ENCODE peak calls at places on chromosomes 5 and 9, in five cellular contexts. Q, L, J, E and X are unnamed samples.

GRCh38 chr9:101226161-101226560 is 158.6 kb downstream of the BAAT start:
- DNase-seq in Q (no peak), L (no peak), J (no peak), E (no peak), X (no peak)

GRCh38 chr9:123507992-123508391 is 152.0 kb downstream of the CRB2 start:
- DNase-seq in Q (no peak), L (no peak), J (no peak), E (no peak), X (no peak)

GRCh38 chr5:176542596-176543427 is 5.6 kb upstream of the RNF44 start:
- DNase-seq in Q (no peak), L (no peak), J (peak; percentile 84), E (no peak), X (no peak)

GRCh38 chr9:14769235-14769580 is 46.7 kb upstream of the CER1 start:
- DNase-seq in Q (no peak), L (no peak), J (no peak), E (no peak), X (no peak)

GRCh38 chr9:113538646-113539430 is 75.3 kb downstream of the RGS3 start:
- DNase-seq in Q (no peak), L (no peak), J (no peak), E (no peak), X (no peak)

GRCh38 chr5:172426086-172426485 is 28.2 kb downstream of the SH3PXD2B start:
- DNase-seq in Q (no peak), L (no peak), J (no peak), E (no peak), X (no peak)

GRCh38 chr9:114035221-114035844 is 42.8 kb downstream of the AMBP start:
- DNase-seq in Q (no peak), L (no peak), J (peak; percentile 29), E (no peak), X (no peak)

GRCh38 chr5:151104795-151105194 is 24.0 kb upstream of the TNIP1 start:
- DNase-seq in Q (no peak), L (peak; percentile 66), J (no peak), E (peak; percentile 56), X (peak; percentile 33)

GRCh38 chr5:171308453-171309275 is at the start of gene TLX3:
- DNase-seq in Q (no peak), L (no peak), J (peak; percentile 65), E (no peak), X (no peak)

GRCh38 chr5:33588654-33589372 is 148.0 kb downstream of the TARS1 start:
- DNase-seq in Q (peak; percentile 21), L (peak; percentile 22), J (peak; percentile 89), E (no peak), X (peak; percentile 34)

GRCh38 chr9:72898360-72898759 is 54.5 kb downstream of the ALDH1A1 start:
- DNase-seq in Q (no peak), L (no peak), J (no peak), E (no peak), X (no peak)

GRCh38 chr5:78113689-78114088 is 180.8 kb downstream of the AP3B1 start:
- DNase-seq in Q (no peak), L (no peak), J (no peak), E (no peak), X (no peak)

GRCh38 chr9:1460143-1460769 is 410.1 kb downstream of the DMRT2 start:
- DNase-seq in Q (no peak), L (peak; percentile 7), J (no peak), E (no peak), X (peak; percentile 53)

GRCh38 chr9:112059145-112059979 is 115.7 kb downstream of the SUSD1 start:
- DNase-seq in Q (peak; percentile 74), L (peak; percentile 55), J (no peak), E (no peak), X (peak; percentile 62)

GRCh38 chr9:134882204-134882785 is 1.7 kb downstream of the FCN2 start:
- DNase-seq in Q (no peak), L (no peak), J (peak; percentile 32), E (no peak), X (no peak)

GRCh38 chr5:59637878-59638580 is 255.5 kb downstream of the PDE4D start:
- DNase-seq in Q (no peak), L (no peak), J (no peak), E (no peak), X (no peak)

GRCh38 chr9:33065157-33066076 is 11.1 kb downstream of the SMU1 start:
- DNase-seq in Q (no peak), L (no peak), J (no peak), E (no peak), X (no peak)
- TF ChIP-seq EP300 in Q (no peak), L (no peak), J (no peak), E (no peak), X (no peak)

DNA sequence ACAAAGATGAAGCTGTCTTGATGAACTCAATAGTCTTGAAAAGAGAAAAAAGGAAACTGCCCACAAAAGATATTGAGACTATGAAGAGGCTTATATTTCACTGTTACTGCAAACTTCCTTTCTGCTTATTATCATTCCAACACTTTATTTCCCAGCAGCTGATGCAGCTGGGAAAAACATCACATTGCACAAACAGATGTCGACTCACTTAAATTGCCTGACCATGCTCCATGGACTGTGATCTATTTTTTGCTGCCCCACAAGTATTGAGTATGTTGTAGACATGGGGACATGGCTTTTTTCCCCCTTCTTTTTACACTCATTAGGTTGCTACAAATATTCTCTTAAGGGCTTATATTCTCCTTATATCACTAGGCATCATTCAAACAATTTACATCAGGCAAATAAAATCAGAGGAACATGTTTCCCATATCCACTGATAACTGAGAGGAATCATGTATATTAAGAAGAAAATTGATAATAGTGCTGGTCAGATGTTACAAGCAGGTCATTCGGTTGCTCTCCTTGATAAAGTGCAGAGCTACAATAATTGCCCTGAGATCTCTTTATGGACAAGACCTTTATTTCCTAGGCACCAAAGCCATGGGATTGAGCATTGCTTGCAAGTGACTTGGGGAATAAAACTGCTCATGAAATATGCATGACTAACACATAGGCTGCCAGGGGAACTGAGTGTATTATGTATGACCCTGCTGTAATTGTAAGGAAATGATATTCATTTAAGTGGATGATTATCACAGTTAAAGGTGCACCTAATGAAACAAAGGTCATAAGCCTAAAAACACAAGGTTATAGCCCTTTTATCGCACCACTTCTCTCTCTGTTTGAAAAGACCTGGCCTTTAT is 509.8 kb downstream of the ZNF608 start:
- DNase-seq in Q (no peak), L (no peak), J (no peak), E (no peak), X (no peak)
- TF ChIP-seq EP300 in Q (no peak), L (no peak), J (no peak), E (no peak), X (no peak)

DNA sequence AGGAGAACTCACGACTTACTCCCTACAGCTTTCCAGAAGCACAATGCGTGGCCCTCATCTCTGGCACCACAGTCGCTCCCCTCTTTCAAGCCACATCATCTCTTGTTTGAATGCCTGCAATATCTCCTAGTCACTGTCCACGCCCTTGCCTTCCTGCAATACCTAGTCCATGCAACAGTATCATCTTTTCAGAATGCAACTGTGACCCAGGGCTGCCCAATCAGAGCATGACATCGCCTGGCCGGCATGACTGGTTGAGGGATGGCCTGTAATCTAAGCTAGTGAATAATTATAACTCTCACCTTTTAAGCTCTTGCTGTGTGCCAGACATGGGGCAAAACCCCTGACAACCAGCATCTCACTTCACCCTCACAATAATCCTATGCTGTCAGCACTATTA is 52.5 kb upstream of the CPEB4 start:
- DNase-seq in Q (no peak), L (no peak), J (no peak), E (no peak), X (no peak)
- TF ChIP-seq EP300 in Q (no peak), L (no peak), J (no peak), E (no peak), X (no peak)

GRCh38 chr9:129567842-129568559 is 52.9 kb downstream of the C9orf50 start:
- DNase-seq in Q (peak; percentile 64), L (no peak), J (peak; percentile 67), E (no peak), X (peak; percentile 75)
- TF ChIP-seq EP300 in Q (no peak), L (no peak), J (no peak), E (no peak), X (peak; percentile 31)

DNA sequence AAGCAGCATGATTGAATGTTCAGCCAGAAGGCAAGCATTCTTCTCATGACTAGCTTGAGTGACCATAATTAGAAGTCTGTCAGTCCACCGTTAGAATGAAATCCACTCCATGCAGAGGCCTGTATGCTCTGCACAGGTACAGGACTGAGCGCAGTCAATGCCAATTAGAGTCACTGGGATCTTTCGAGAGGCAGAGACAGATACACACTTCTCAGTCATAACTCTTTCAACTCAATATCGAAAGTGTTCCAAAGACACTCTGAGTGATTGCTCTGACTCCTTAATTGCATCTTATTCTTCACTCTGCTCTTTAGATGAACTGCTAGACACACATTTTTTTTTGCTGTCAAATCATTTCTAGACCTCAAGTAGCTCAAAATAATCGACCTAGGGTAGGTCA is 203.6 kb downstream of the GABRB2 start:
- DNase-seq in Q (no peak), L (no peak), J (no peak), E (no peak), X (no peak)
- TF ChIP-seq EP300 in Q (no peak), L (no peak), J (no peak), E (no peak), X (no peak)

GRCh38 chr5:17314907-17315471 is 97.6 kb downstream of the BASP1 start:
- DNase-seq in Q (no peak), L (no peak), J (no peak), E (no peak), X (no peak)
- TF ChIP-seq EP300 in Q (no peak), L (no peak), J (no peak), E (no peak), X (no peak)

DNA sequence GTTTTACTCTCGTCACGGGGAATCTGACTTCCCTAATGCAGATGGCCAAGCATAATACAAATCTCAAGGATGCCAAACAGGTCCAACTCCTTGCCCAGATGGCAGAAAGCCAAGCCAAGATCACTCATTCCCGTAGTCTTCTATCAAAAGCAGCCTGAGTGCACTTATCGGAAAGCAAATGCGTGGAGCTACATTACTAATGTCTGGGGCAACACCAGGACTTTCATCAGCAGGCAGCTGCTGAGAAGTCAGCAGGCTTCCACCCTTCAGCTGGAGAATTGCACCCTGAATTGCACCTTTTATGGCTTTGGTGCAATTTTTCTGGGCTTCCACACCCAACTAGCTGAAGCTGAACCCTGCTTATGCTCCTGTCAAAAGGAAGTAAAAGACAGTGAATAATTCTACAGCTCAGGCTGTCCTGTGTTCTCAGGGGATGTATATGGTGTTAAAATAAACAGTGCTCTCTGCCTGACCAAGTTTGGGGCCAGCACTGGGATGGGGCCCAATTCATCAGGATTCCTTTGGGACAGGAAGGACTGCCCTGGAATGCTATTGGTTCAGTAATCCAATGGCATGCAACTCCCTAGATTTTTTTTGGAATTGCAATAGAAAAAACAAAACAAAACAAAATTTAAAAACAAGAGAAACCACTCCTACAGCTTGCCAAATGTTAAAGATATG is 92.6 kb downstream of the DPYSL3 start:
- DNase-seq in Q (no peak), L (peak; percentile 81), J (no peak), E (no peak), X (no peak)
- TF ChIP-seq EP300 in Q (no peak), L (peak; percentile 80), J (no peak), E (peak; percentile 62), X (no peak)